ENCODE peak calls at places on chromosomes 7 and 10, in eight cellular contexts. D is mesothelial cell of epicardium, M is A549, H is tibial nerve, U is HFFc6, E is fibroblast of lung, L is endothelial cell, X is omental fat pad. C is an unnamed sample.

GRCh38 chr10:83214178-83214577 is 925.1 kb upstream of the GHITM start:
- DNase-seq in D (no peak), M (no peak), H (no peak), U (no peak), E (peak), L (no peak), X (no peak), C (no peak)

GRCh38 chr10:102424916-102425315 is 4.3 kb downstream of the FBXL15 start:
- DNase-seq in D (no peak), M (no peak), H (no peak), U (no peak), E (no peak), L (no peak), X (no peak), C (no peak)

GRCh38 chr7:517848-518629 is 1.6 kb downstream of the PDGFA start:
- DNase-seq in D (no peak), M (peak), H (peak), U (peak), E (peak), L (no peak), X (no peak), C (no peak)

GRCh38 chr10:36448760-36449681 is 676.4 kb upstream of the ANKRD30A start:
- DNase-seq in D (no peak), M (no peak), H (no peak), U (no peak), E (peak), L (no peak), X (no peak), C (no peak)

GRCh38 chr7:3259711-3260424 is 41.2 kb upstream of the SDK1 start:
- DNase-seq in D (no peak), M (no peak), H (no peak), U (no peak), E (peak), L (no peak), X (no peak), C (no peak)

GRCh38 chr7:68700414-68700813 is 897.9 kb upstream of the AUTS2 start:
- DNase-seq in D (no peak), M (no peak), H (no peak), U (peak), E (peak), L (no peak), X (no peak), C (no peak)

GRCh38 chr10:73219384-73219783 is 27.7 kb downstream of the DNAJC9 start:
- DNase-seq in D (no peak), M (no peak), H (no peak), U (no peak), E (no peak), L (no peak), X (no peak), C (no peak)

GRCh38 chr7:19944363-19945120 is 171.1 kb upstream of the TMEM196 start:
- DNase-seq in D (no peak), M (no peak), H (no peak), U (no peak), E (peak), L (no peak), X (no peak), C (no peak)

GRCh38 chr10:60795465-60796202 is 17.4 kb downstream of the CDK1 start:
- DNase-seq in D (no peak), M (no peak), H (no peak), U (no peak), E (no peak), L (no peak), X (no peak), C (no peak)

GRCh38 chr10:60394444-60394843 is 4.8 kb upstream of the ANK3 start:
- DNase-seq in D (no peak), M (no peak), H (no peak), U (no peak), E (no peak), L (no peak), X (no peak), C (no peak)

GRCh38 chr7:39733881-39734571 is 110.7 kb downstream of the RALA start:
- DNase-seq in D (no peak), M (no peak), H (no peak), U (peak), E (peak), L (no peak), X (no peak), C (no peak)

GRCh38 chr10:65719790-65720189 is 1206.0 kb upstream of the LRRTM3 start:
- DNase-seq in D (no peak), M (no peak), H (no peak), U (no peak), E (no peak), L (no peak), X (no peak), C (no peak)

GRCh38 chr10:18610517-18610916 is 40.9 kb downstream of the NSUN6 start:
- DNase-seq in D (no peak), M (peak), H (no peak), U (peak), E (peak), L (no peak), X (no peak), C (no peak)

GRCh38 chr7:31466036-31466435 is 47.9 kb upstream of the ITPRID1 start:
- DNase-seq in D (no peak), M (no peak), H (no peak), U (no peak), E (no peak), L (no peak), X (no peak), C (no peak)

GRCh38 chr10:110433740-110434139 is 64.0 kb upstream of the DUSP5 start:
- DNase-seq in D (no peak), M (no peak), H (no peak), U (no peak), E (no peak), L (no peak), X (no peak), C (no peak)

GRCh38 chr10:119443970-119444660 is 98.4 kb downstream of the RGS10 start:
- DNase-seq in D (no peak), M (no peak), H (no peak), U (no peak), E (no peak), L (no peak), X (no peak), C (no peak)

GRCh38 chr10:78966844-78967488 is 101.8 kb upstream of the ZMIZ1 start:
- DNase-seq in D (no peak), M (no peak), H (no peak), U (no peak), E (no peak), L (no peak), X (no peak), C (no peak)

GRCh38 chr10:99779335-99779734 is 3.1 kb upstream of the ABCC2 start:
- DNase-seq in D (no peak), M (no peak), H (peak), U (peak), E (peak), L (peak), X (no peak), C (no peak)

GRCh38 chr10:48614481-48615383 is 9.9 kb upstream of the ARHGAP22 start:
- DNase-seq in D (no peak), M (peak), H (no peak), U (peak), E (peak), L (no peak), X (no peak), C (no peak)

GRCh38 chr10:121088524-121088923 is 237.4 kb downstream of the WDR11 start:
- DNase-seq in D (no peak), M (no peak), H (no peak), U (no peak), E (no peak), L (peak), X (no peak), C (no peak)

GRCh38 chr7:1346851-1347250 is 112.4 kb downstream of the MICALL2 start:
- DNase-seq in D (no peak), M (no peak), H (no peak), U (no peak), E (no peak), L (no peak), X (no peak), C (no peak)

GRCh38 chr7:98034044-98035035 is 44.3 kb upstream of the OCM2 start:
- DNase-seq in D (no peak), M (no peak), H (no peak), U (no peak), E (no peak), L (no peak), X (no peak), C (no peak)

GRCh38 chr10:103763374-103764202 is 91.8 kb downstream of the SH3PXD2A start:
- DNase-seq in D (no peak), M (no peak), H (no peak), U (no peak), E (no peak), L (no peak), X (no peak), C (no peak)

GRCh38 chr10:69087600-69088470 is at the start of gene SRGN:
- DNase-seq in D (no peak), M (peak), H (peak), U (peak), E (peak), L (no peak), X (peak), C (peak)

GRCh38 chr7:137345799-137346449 is 2.4 kb upstream of the PTN start:
- DNase-seq in D (no peak), M (no peak), H (no peak), U (no peak), E (peak), L (no peak), X (no peak), C (no peak)

GRCh38 chr7:41745451-41745850 is 42.6 kb upstream of the INHBA start:
- DNase-seq in D (no peak), M (no peak), H (no peak), U (no peak), E (peak), L (no peak), X (no peak), C (no peak)

GRCh38 chr10:105189464-105189800 is 548.3 kb downstream of the SORCS3 start:
- DNase-seq in D (no peak), M (no peak), H (no peak), U (no peak), E (peak), L (no peak), X (no peak), C (no peak)

GRCh38 chr7:156969972-156970420 is 20.5 kb downstream of the NOM1 start:
- DNase-seq in D (peak), M (no peak), H (no peak), U (no peak), E (no peak), L (no peak), X (no peak), C (no peak)
- TF ChIP-seq CTCF in D (peak), M (peak), H (peak), U (peak), E (no peak), L (peak), X (no peak), C (peak)

GRCh38 chr7:55111007-55111406 is 92.2 kb downstream of the EGFR start:
- DNase-seq in D (no peak), M (no peak), H (no peak), U (no peak), E (peak), L (no peak), X (no peak), C (no peak)

GRCh38 chr7:55109384-55110167 is 90.8 kb downstream of the EGFR start:
- DNase-seq in D (no peak), M (no peak), H (no peak), U (peak), E (peak), L (no peak), X (no peak), C (no peak)

GRCh38 chr7:55107946-55108345 is 89.1 kb downstream of the EGFR start:
- DNase-seq in D (no peak), M (no peak), H (no peak), U (no peak), E (peak), L (no peak), X (no peak), C (no peak)

GRCh38 chr7:55108401-55108800 is 89.6 kb downstream of the EGFR start:
- DNase-seq in D (no peak), M (no peak), H (no peak), U (no peak), E (no peak), L (no peak), X (no peak), C (no peak)

DNA sequence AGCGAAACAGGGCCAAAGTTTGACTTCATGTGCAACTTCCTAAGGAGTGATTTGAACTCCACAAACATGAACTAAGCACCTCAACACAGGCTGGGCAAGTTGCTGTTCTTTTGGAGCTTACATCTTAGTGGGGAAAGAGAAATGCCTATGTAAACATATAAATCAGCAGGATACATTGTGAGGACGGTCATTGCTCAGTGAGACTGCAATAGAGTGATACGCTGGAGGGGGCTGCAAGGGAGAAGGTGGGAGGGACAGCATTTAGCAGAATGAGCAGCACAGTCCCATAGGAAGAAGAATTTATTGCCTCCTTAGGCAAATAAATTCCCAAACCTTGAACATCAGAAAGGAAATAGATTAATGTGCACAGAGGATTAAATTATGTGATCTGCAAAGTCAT is 90.0 kb downstream of the EGFR start:
- DNase-seq in D (no peak), M (no peak), H (no peak), U (no peak), E (no peak), L (no peak), X (no peak), C (no peak)
- TF ChIP-seq CTCF in D (no peak), M (no peak), H (no peak), U (no peak), E (no peak), L (no peak), X (no peak), C (no peak)

GRCh38 chr10:70762441-70763177 is 22.6 kb downstream of the TBATA start:
- DNase-seq in D (no peak), M (no peak), H (no peak), U (no peak), E (no peak), L (no peak), X (no peak), C (no peak)

GRCh38 chr10:70759769-70760168 is 25.4 kb downstream of the TBATA start:
- DNase-seq in D (no peak), M (no peak), H (no peak), U (no peak), E (no peak), L (no peak), X (no peak), C (no peak)

GRCh38 chr10:70760271-70760787 is 24.8 kb downstream of the TBATA start:
- DNase-seq in D (no peak), M (no peak), H (no peak), U (no peak), E (no peak), L (no peak), X (no peak), C (no peak)

GRCh38 chr10:70761727-70762350 is 23.3 kb downstream of the TBATA start:
- DNase-seq in D (no peak), M (no peak), H (no peak), U (no peak), E (no peak), L (no peak), X (no peak), C (no peak)

GRCh38 chr10:70761031-70761601 is 24.1 kb downstream of the TBATA start:
- DNase-seq in D (no peak), M (no peak), H (no peak), U (peak), E (no peak), L (peak), X (no peak), C (no peak)
- TF ChIP-seq CTCF in D (no peak), M (no peak), H (no peak), U (peak), E (peak), L (no peak), X (no peak), C (no peak)

GRCh38 chr7:75033064-75033463 is 40.5 kb downstream of the RCC1L start:
- DNase-seq in D (no peak), M (peak), H (no peak), U (no peak), E (no peak), L (peak), X (no peak), C (no peak)
- TF ChIP-seq CTCF in D (no peak), M (no peak), H (peak), U (peak), E (peak), L (peak), X (no peak), C (peak)

GRCh38 chr10:31032515-31033132 is 959 bp upstream of the ZNF438 start:
- DNase-seq in D (no peak), M (no peak), H (no peak), U (no peak), E (no peak), L (no peak), X (no peak), C (no peak)
- TF ChIP-seq CTCF in D (no peak), M (no peak), H (no peak), U (no peak), E (no peak), L (no peak), X (no peak), C (no peak)

GRCh38 chr7:34298492-34298891 is 359.5 kb upstream of the NPSR1 start:
- DNase-seq in D (no peak), M (no peak), H (no peak), U (no peak), E (peak), L (no peak), X (no peak), C (no peak)
- TF ChIP-seq CTCF in D (no peak), M (no peak), H (no peak), U (no peak), E (no peak), L (no peak), X (no peak), C (no peak)

GRCh38 chr10:95289003-95289920 is 1.5 kb downstream of the PDLIM1 start:
- DNase-seq in D (no peak), M (peak), H (no peak), U (peak), E (no peak), L (no peak), X (no peak), C (no peak)
- TF ChIP-seq CTCF in D (no peak), M (peak), H (no peak), U (peak), E (no peak), L (peak), X (no peak), C (peak)

GRCh38 chr10:34291466-34292177 is 523.5 kb downstream of the PARD3 start:
- DNase-seq in D (no peak), M (no peak), H (no peak), U (no peak), E (no peak), L (no peak), X (no peak), C (peak)

GRCh38 chr10:34286136-34286739 is 528.9 kb downstream of the PARD3 start:
- DNase-seq in D (no peak), M (no peak), H (no peak), U (peak), E (peak), L (no peak), X (no peak), C (no peak)

GRCh38 chr10:34290412-34291082 is 524.5 kb downstream of the PARD3 start:
- DNase-seq in D (no peak), M (no peak), H (no peak), U (peak), E (peak), L (no peak), X (no peak), C (no peak)

GRCh38 chr10:34292178-34292565 is 522.9 kb downstream of the PARD3 start:
- DNase-seq in D (no peak), M (no peak), H (no peak), U (no peak), E (peak), L (no peak), X (no peak), C (no peak)

GRCh38 chr10:34288634-34289033 is 526.5 kb downstream of the PARD3 start:
- DNase-seq in D (no peak), M (no peak), H (no peak), U (no peak), E (peak), L (no peak), X (no peak), C (no peak)
- TF ChIP-seq CTCF in D (no peak), M (no peak), H (no peak), U (no peak), E (no peak), L (no peak), X (no peak), C (no peak)

GRCh38 chr10:130160775-130161174 is 24.6 kb downstream of the GLRX3 start:
- DNase-seq in D (no peak), M (no peak), H (no peak), U (no peak), E (peak), L (no peak), X (no peak), C (no peak)
- TF ChIP-seq CTCF in D (no peak), M (peak), H (no peak), U (peak), E (peak), L (no peak), X (no peak), C (peak)

C was measured in GM06990.